ENCODE peak calls at places on chromosomes 11 and 22, in eight cellular contexts. A, W, D, X, J, Q, H and E are unnamed samples.

GRCh38 chr11:16381177-16381576 is 24.8 kb upstream of the SOX6 start:
- DNase-seq in X (no peak), J (no peak), W (no peak), H (no peak), A (no peak), Q (no peak), D (no peak), E (no peak)

GRCh38 chr11:68684385-68685356 is at the start of gene GAL:
- DNase-seq in W (peak; percentile 88), Q (no peak), A (no peak), D (peak; percentile 44), X (no peak), H (no peak), J (no peak), E (no peak)

GRCh38 chr22:46330426-46330825 is 5.1 kb upstream of the TRMU start:
- DNase-seq in W (no peak), A (no peak), H (no peak), X (no peak), J (no peak), D (no peak), Q (no peak), E (no peak)

GRCh38 chr11:64500176-64501013 is 90.6 kb upstream of the SLC22A12 start:
- DNase-seq in X (no peak), A (no peak), Q (no peak), H (no peak), J (no peak), D (no peak), W (no peak), E (no peak)

GRCh38 chr11:83680351-83680750 is 394.2 kb upstream of the CCDC90B start:
- DNase-seq in X (no peak), A (no peak), W (no peak), J (no peak), H (no peak), Q (no peak), D (no peak), E (no peak)

GRCh38 chr11:131987703-131988102 is 617.3 kb downstream of the NTM start:
- DNase-seq in Q (no peak), J (no peak), D (no peak), W (no peak), A (no peak), X (no peak), H (no peak), E (no peak)

GRCh38 chr11:90803366-90803765 is 580.5 kb upstream of the CHORDC1 start:
- DNase-seq in W (no peak), H (no peak), D (no peak), X (no peak), J (no peak), A (no peak), Q (no peak), E (no peak)

GRCh38 chr11:12186683-12187082 is 76.3 kb downstream of the MICAL2 start:
- DNase-seq in W (no peak), A (no peak), D (no peak), X (no peak), J (no peak), Q (no peak), H (no peak), E (no peak)

GRCh38 chr11:86176165-86176884 is 68.2 kb upstream of the EED start:
- DNase-seq in X (no peak), J (no peak), Q (no peak), H (peak; percentile 44), D (no peak), W (no peak), A (no peak), E (peak; percentile 32)

GRCh38 chr11:109945626-109946321 is 147.4 kb upstream of the ZC3H12C start:
- DNase-seq in H (no peak), D (no peak), X (no peak), J (no peak), W (no peak), A (no peak), Q (no peak), E (no peak)

GRCh38 chr11:111633756-111634362 is 31.6 kb downstream of the SIK2 start:
- DNase-seq in A (no peak), J (no peak), W (no peak), X (no peak), H (peak; percentile 43), D (no peak), Q (peak; percentile 21), E (no peak)